ENCODE peak calls at places on chromosomes 4 and X, in ten cellular contexts. W is fibroblast of mammary gland; X is stimulated activated CD4-positive, alpha-beta T cell treated with anti-CD3 and anti-CD28 coated beads, Interleukin-4, amount 100 ng/mL, for 4 hours; I is heart left ventricle; A is AG08395; V is stomach; O is activated T-cell treated with anti-CD3 and anti-CD28 coated beads, Interleukin-2, amount 50 U/mL, for 4 hours; S is MG63; U is NCI-H1092; Q is SHP77. N is an unnamed sample.

GRCh38 chr4:88286897-88287296 is 2.5 kb upstream of the PPM1K start:
- DNase-seq in W (no peak), X (no peak), I (no peak), A (no peak), V (no peak), O (no peak), S (no peak), U (no peak), Q (no peak), N (no peak)

GRCh38 chrX:71216446-71216845 is 6.6 kb upstream of the GJB1 start:
- DNase-seq in W (no peak), X (no peak), I (no peak), A (no peak), V (no peak), O (no peak), S (no peak), U (peak), Q (peak), N (no peak)

GRCh38 chr4:158122501-158122900 is 50.3 kb downstream of the GASK1B start:
- DNase-seq in W (peak), X (no peak), I (no peak), A (no peak), V (no peak), O (no peak), S (no peak), U (no peak), Q (no peak), N (no peak)

GRCh38 chr4:88054909-88055308 is 47.5 kb downstream of the PKD2 start:
- DNase-seq in W (peak), X (no peak), I (peak), A (peak), V (peak), O (no peak), S (peak), U (no peak), Q (peak), N (no peak)

GRCh38 chr4:47786958-47787370 is 50.9 kb downstream of the CORIN start:
- DNase-seq in W (no peak), X (no peak), I (no peak), A (no peak), V (no peak), O (no peak), S (no peak), U (no peak), Q (no peak), N (no peak)

GRCh38 chr4:77044458-77045124 is 31.2 kb downstream of the CCNI start:
- DNase-seq in W (peak), X (no peak), I (no peak), A (peak), V (no peak), O (no peak), S (peak), U (no peak), Q (peak), N (no peak)

GRCh38 chrX:50967734-50968133 is 57.2 kb downstream of the BMP15 start:
- DNase-seq in W (peak), X (no peak), I (no peak), A (no peak), V (no peak), O (no peak), S (no peak), U (no peak), Q (no peak), N (no peak)

GRCh38 chrX:39513836-39514235 is 583.9 kb downstream of the BCOR start:
- DNase-seq in W (no peak), X (no peak), I (no peak), A (peak), V (no peak), O (no peak), S (peak), U (no peak), Q (no peak), N (no peak)

GRCh38 chr4:139241086-139241783 is 38.8 kb downstream of the MGARP start:
- DNase-seq in W (no peak), X (no peak), I (no peak), A (no peak), V (no peak), O (no peak), S (no peak), U (no peak), Q (no peak), N (no peak)

GRCh38 chrX:71147496-71148277 is 3.0 kb downstream of the NLGN3 start:
- DNase-seq in W (no peak), X (no peak), I (no peak), A (no peak), V (no peak), O (no peak), S (no peak), U (no peak), Q (no peak), N (no peak)

GRCh38 chrX:74251006-74251930 is 52.7 kb upstream of the ZCCHC13 start:
- DNase-seq in W (peak), X (no peak), I (no peak), A (peak), V (no peak), O (no peak), S (no peak), U (no peak), Q (no peak), N (no peak)